ENCODE peak calls at places on chromosomes 1 and 21, in five cellular contexts. B is IMR-90, P is SK-N-SH, N is K562, J is HepG2. Y is an unnamed sample.

GRCh38 chr1:109845658-109846057 is 65.0 kb upstream of the CSF1 start:
- DNase-seq in B (no peak), P (no peak), N (no peak), J (no peak), Y (no peak)

GRCh38 chr1:204154525-204155255 is 2.8 kb upstream of the ETNK2 start:
- DNase-seq in B (no peak), P (no peak), N (no peak), J (no peak), Y (no peak)

GRCh38 chr1:18582890-18583289 is 47.8 kb upstream of the PAX7 start:
- DNase-seq in B (no peak), P (no peak), N (no peak), J (no peak), Y (no peak)

GRCh38 chr1:161848676-161849075 is 82.6 kb downstream of the ATF6 start:
- DNase-seq in B (no peak), P (no peak), N (no peak), J (no peak), Y (no peak)

GRCh38 chr1:26388791-26389445 is 16.4 kb upstream of the ZNF683 start:
- DNase-seq in B (peak), P (no peak), N (no peak), J (no peak), Y (no peak)

GRCh38 chr1:84996846-84997666 is at the start of gene MCOLN2:
- DNase-seq in B (peak), P (peak), N (peak), J (no peak), Y (no peak)

GRCh38 chr1:177925006-177925405 is 44.9 kb downstream of the SEC16B start:
- DNase-seq in B (peak), P (no peak), N (no peak), J (no peak), Y (no peak)

GRCh38 chr1:111197598-111198289 is 2.7 kb downstream of the DENND2D start:
- DNase-seq in B (peak), P (no peak), N (peak), J (no peak), Y (no peak)

GRCh38 chr1:10338047-10338446 is 60.8 kb upstream of the PGD start:
- DNase-seq in B (peak), P (peak), N (peak), J (peak), Y (no peak)

GRCh38 chr21:45403825-45404725 is 890 bp upstream of the COL18A1 start:
- DNase-seq in B (peak), P (no peak), N (peak), J (no peak), Y (no peak)

GRCh38 chr1:154453155-154453554 is 48.0 kb downstream of the IL6R start:
- DNase-seq in B (no peak), P (no peak), N (no peak), J (no peak), Y (no peak)

GRCh38 chr1:86696522-86696921 is 7.9 kb upstream of the SH3GLB1 start:
- DNase-seq in B (peak), P (no peak), N (no peak), J (no peak), Y (no peak)

GRCh38 chr1:39960461-39960958 is 5.6 kb downstream of the MFSD2A start:
- DNase-seq in B (no peak), P (peak), N (no peak), J (no peak), Y (peak)

GRCh38 chr1:97204468-97204867 is 482.9 kb downstream of the PTBP2 start:
- DNase-seq in B (peak), P (no peak), N (no peak), J (no peak), Y (no peak)

GRCh38 chr1:87044424-87044823 is 130.0 kb downstream of the HS2ST1 start:
- DNase-seq in B (no peak), P (no peak), N (no peak), J (no peak), Y (no peak)

GRCh38 chr1:182595641-182596240 is 6.7 kb upstream of the RNASEL start:
- DNase-seq in B (peak), P (peak), N (peak), J (peak), Y (no peak)

GRCh38 chr1:24727490-24728214 is 17.6 kb upstream of the CLIC4 start:
- DNase-seq in B (peak), P (no peak), N (no peak), J (no peak), Y (peak)

GRCh38 chr1:19780267-19780877 is 19.3 kb downstream of the TMCO4 start:
- DNase-seq in B (no peak), P (no peak), N (no peak), J (no peak), Y (no peak)

GRCh38 chr1:161706116-161706482 is 930 bp upstream of the FCRLA start:
- DNase-seq in B (peak), P (no peak), N (no peak), J (no peak), Y (no peak)

GRCh38 chr1:96995351-96995750 is 273.8 kb downstream of the PTBP2 start:
- DNase-seq in B (no peak), P (no peak), N (no peak), J (no peak), Y (no peak)

GRCh38 chr1:205582471-205583291 is 49.1 kb downstream of the ELK4 start:
- DNase-seq in B (no peak), P (peak), N (no peak), J (no peak), Y (no peak)

GRCh38 chr1:34816332-34816731 is 23.5 kb downstream of the GJA4 start:
- DNase-seq in B (no peak), P (no peak), N (no peak), J (no peak), Y (no peak)

GRCh38 chr1:3069491-3070303 is 694 bp downstream of the PRDM16 start:
- DNase-seq in B (peak), P (peak), N (no peak), J (peak), Y (no peak)

GRCh38 chr1:208170252-208170651 is 73.9 kb downstream of the PLXNA2 start:
- DNase-seq in B (no peak), P (peak), N (no peak), J (no peak), Y (no peak)

GRCh38 chr1:23473037-23473800 is 10.8 kb downstream of the ASAP3 start:
- DNase-seq in B (peak), P (no peak), N (peak), J (peak), Y (no peak)

GRCh38 chr1:45246760-45247159 is 40.4 kb upstream of the ZSWIM5 start:
- DNase-seq in B (peak), P (no peak), N (no peak), J (peak), Y (no peak)

GRCh38 chr21:32172106-32172505 is 106.7 kb downstream of the MIS18A start:
- DNase-seq in B (no peak), P (no peak), N (no peak), J (no peak), Y (no peak)

GRCh38 chr1:32337855-32338636 is 2.0 kb upstream of the MARCKSL1 start:
- DNase-seq in B (peak), P (no peak), N (no peak), J (peak), Y (peak)

GRCh38 chr1:204445860-204446412 is 34.3 kb upstream of the PPP1R15B start:
- DNase-seq in B (peak), P (peak), N (peak), J (peak), Y (no peak)

GRCh38 chr21:45383615-45384201 is 21.3 kb upstream of the COL18A1 start:
- DNase-seq in B (no peak), P (no peak), N (no peak), J (no peak), Y (no peak)

GRCh38 chr1:93180723-93181613 is at the start of gene CCDC18:
- DNase-seq in B (peak), P (peak), N (peak), J (peak), Y (peak)

GRCh38 chr1:165847486-165847885 is 20.1 kb downstream of the UCK2 start:
- DNase-seq in B (no peak), P (no peak), N (no peak), J (no peak), Y (no peak)

GRCh38 chr1:87968259-87968955 is 639.7 kb downstream of the LMO4 start:
- DNase-seq in B (peak), P (no peak), N (no peak), J (no peak), Y (no peak)

GRCh38 chr1:31762726-31763670 is 1.1 kb downstream of the ADGRB2 start:
- DNase-seq in B (peak), P (peak), N (peak), J (peak), Y (no peak)

GRCh38 chr1:59290173-59290954 is 6.5 kb upstream of the FGGY start:
- DNase-seq in B (peak), P (peak), N (peak), J (peak), Y (no peak)

GRCh38 chr1:48946070-48946469 is 169.4 kb upstream of the BEND5 start:
- DNase-seq in B (no peak), P (no peak), N (no peak), J (no peak), Y (no peak)

GRCh38 chr1:181482521-181483083 is 715 bp upstream of the CACNA1E start:
- DNase-seq in B (peak), P (peak), N (peak), J (no peak), Y (no peak)
- TF ChIP-seq MXI1 in B (no peak), P (no peak), N (no peak), J (no peak), Y (no peak)

DNA sequence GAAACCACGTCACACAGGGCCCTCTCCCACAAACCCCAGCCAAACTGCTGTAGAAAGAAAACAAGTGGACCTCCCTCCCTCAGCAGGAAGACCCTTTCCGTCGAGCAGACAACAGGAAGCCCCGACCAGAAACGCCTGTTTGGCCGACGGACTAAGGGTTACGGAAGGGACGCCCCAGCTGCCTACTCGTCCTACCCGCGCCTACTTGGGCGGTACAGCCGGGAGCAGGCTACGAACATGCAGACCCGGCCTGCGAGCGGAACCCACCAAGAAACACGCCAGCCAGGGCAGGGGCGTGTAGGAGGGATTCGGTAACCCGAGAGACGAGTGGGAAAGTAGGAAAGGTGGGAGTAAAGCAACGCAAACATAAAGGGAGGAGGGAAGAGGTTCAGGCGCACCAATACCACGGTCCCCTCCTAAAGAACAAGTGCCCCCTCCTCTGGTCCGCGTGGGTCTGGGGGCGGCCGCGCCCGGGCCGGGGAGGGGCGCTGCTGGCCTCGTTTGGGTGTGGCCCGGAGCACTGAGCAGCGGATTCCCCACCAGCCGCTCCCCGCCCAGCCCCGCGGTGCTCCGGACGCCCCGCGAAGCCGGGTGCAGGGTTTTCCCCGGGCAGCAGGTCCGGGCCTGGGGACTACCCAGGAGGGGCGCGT is 450 bp downstream of the S100A10 start:
- DNase-seq in B (no peak), P (no peak), N (no peak), J (no peak), Y (no peak)
- TF ChIP-seq MXI1 in B (no peak), P (no peak), N (no peak), J (no peak), Y (no peak)

DNA sequence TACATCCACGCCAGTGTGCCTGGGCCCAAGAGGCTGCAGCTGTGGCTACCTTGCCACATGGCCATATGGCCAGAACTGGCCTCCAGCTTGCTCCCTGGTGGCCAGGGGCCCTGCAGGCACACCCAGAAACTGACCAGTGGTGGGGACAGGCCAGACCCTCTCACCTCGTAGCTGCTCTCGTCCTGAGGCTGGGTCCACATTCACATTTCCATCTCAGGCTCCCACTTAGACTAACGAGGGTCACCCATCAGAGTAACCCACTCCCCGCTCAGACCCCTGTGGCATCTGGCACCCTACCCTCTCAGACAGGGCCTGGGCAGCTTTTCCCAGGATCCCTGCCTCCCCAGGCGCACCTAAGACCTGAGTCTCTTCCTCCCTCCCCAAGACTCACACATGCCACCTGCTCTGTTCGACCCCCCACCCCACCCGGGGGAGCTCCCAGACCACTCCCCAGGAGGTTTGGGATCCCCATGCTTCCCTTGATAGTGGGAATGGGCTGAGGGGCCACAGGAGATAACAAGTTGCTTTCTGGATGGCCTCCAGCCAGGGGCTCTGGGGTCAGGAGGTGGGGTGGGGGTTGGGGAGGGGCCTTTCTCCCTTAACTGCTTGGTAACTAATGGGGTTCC is 21.3 kb upstream of the RNU1-4 start:
- DNase-seq in B (no peak), P (peak), N (peak), J (no peak), Y (no peak)
- TF ChIP-seq MXI1 in B (no peak), P (no peak), N (no peak), J (no peak), Y (no peak)

GRCh38 chr1:65812065-65812464 is 19.4 kb downstream of the PDE4B start:
- DNase-seq in B (peak), P (no peak), N (peak), J (no peak), Y (peak)
- TF ChIP-seq MXI1 in B (no peak), P (no peak), N (no peak), J (no peak), Y (no peak)

DNA sequence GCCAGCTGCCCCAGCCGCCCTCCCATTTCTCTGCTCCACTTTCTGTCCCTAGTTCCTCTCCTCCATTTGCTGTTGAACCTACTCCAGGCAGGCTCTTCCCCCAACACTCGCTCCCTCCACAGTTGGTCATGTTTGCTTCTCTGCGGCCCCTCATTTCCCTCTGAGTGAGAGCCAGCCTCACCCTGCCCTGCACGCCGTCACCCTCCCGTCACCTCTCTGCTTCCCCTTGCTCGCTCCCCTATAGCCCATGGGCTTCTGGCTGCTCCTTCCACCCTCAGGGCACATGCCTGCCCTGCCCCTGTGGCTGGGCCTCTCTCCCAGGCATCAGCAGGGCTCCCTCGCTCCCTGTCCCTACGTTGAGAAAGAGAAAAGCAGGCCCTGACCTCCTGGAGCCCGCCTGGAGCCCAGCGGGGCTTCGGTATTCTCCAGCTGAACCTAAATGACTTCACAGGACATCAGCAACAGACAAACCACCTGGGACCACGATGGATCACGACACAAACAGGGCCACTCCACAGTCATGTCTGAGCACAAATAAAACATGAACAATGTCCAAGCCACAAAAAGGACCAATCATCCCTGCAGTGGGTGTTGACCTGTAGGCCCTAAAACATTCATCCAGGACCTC is 13.3 kb upstream of the THEMIS2 start:
- DNase-seq in B (no peak), P (no peak), N (no peak), J (no peak), Y (no peak)
- TF ChIP-seq MXI1 in B (no peak), P (no peak), N (no peak), J (no peak), Y (no peak)